ENCODE peak calls at places on chromosomes 12 and 14, in ten cellular contexts. A is heart right ventricle; D is Peyer's patch; G is CD8-positive, alpha-beta T cell; O is mucosa of descending colon; E is breast epithelium; K is PC-9; P is Caco-2; X is colonic mucosa; I is PC-3. B is an unnamed sample.

GRCh38 chr12:6234906-6235305 is 34.7 kb downstream of the CD9 start:
- DNase-seq in P (no peak), I (no peak), D (no peak), X (peak; percentile 49), K (no peak), A (no peak), O (no peak), E (no peak), G (no peak), B (no peak)

GRCh38 chr12:46711756-46712155 is 114.0 kb downstream of the SLC38A4 start:
- DNase-seq in D (no peak), X (no peak), P (no peak), O (no peak), K (no peak), E (no peak), G (no peak), I (no peak), A (no peak), B (no peak)

GRCh38 chr14:100438678-100439592 is 115.8 kb downstream of the SLC25A47 start:
- DNase-seq in K (peak; percentile 92), D (peak; percentile 89), A (no peak), G (no peak), I (peak; percentile 96), O (peak; percentile 90), X (peak; percentile 89), E (peak; percentile 82), P (no peak), B (peak; percentile 54)

GRCh38 chr12:116303076-116303465 is 25.6 kb upstream of the MED13L start:
- DNase-seq in A (no peak), K (no peak), G (no peak), O (no peak), X (no peak), P (no peak), I (no peak), E (no peak), D (no peak), B (no peak)

GRCh38 chr12:43835656-43836454 is at the start of gene TMEM117:
- DNase-seq in I (peak; percentile 52), A (peak; percentile 80), O (peak; percentile 69), X (peak; percentile 67), K (no peak), E (peak; percentile 39), G (peak; percentile 82), D (peak; percentile 80), P (peak; percentile 80), B (peak; percentile 75)

GRCh38 chr12:123763093-123763492 is 992 bp downstream of the DNAH10 start:
- DNase-seq in G (no peak), X (peak; percentile 77), P (peak; percentile 74), E (no peak), A (no peak), I (no peak), K (no peak), O (peak; percentile 50), D (no peak), B (no peak)

GRCh38 chr12:11885261-11886038 is 185.3 kb upstream of the BCL2L14 start:
- DNase-seq in A (no peak), X (peak; percentile 76), K (peak; percentile 99), E (peak; percentile 80), P (peak; percentile 66), G (no peak), D (peak; percentile 72), I (peak; percentile 85), O (peak; percentile 66), B (no peak)

GRCh38 chr14:71321556-71322315 is 414.5 kb downstream of the PCNX1 start:
- DNase-seq in K (peak; percentile 93), P (peak; percentile 41), X (peak; percentile 49), E (peak; percentile 55), G (no peak), I (peak; percentile 94), O (peak; percentile 41), A (no peak), D (no peak), B (no peak)

GRCh38 chr12:132178801-132179401 is 34.6 kb downstream of the NOC4L start:
- DNase-seq in A (no peak), E (no peak), O (peak; percentile 28), G (no peak), D (no peak), P (no peak), K (no peak), X (no peak), I (peak; percentile 81), B (peak; percentile 72)

GRCh38 chr12:10501031-10501430 is 4.7 kb upstream of the EIF2S3B start:
- DNase-seq in A (no peak), G (no peak), D (no peak), E (no peak), I (peak; percentile 25), O (no peak), X (no peak), P (no peak), K (no peak), B (no peak)

GRCh38 chr14:101980700-101981099 is 16.3 kb downstream of the DYNC1H1 start:
- DNase-seq in A (peak; percentile 66), O (no peak), P (no peak), D (peak; percentile 69), K (peak; percentile 100), I (peak; percentile 98), G (no peak), X (no peak), E (peak; percentile 95), B (peak; percentile 59)

GRCh38 chr14:93744176-93744575 is 44.1 kb downstream of the PRIMA1 start:
- DNase-seq in E (no peak), A (no peak), I (no peak), G (no peak), K (no peak), X (no peak), P (no peak), O (no peak), D (no peak), B (no peak)

GRCh38 chr14:34489324-34489723 is 27.3 kb upstream of the SPTSSA start:
- DNase-seq in A (no peak), I (peak; percentile 70), D (no peak), E (no peak), G (no peak), K (peak; percentile 65), X (no peak), O (no peak), P (no peak), B (no peak)

GRCh38 chr14:82855912-82856381 is 1322.3 kb upstream of the SEL1L start:
- DNase-seq in X (no peak), K (no peak), A (no peak), D (no peak), P (peak; percentile 12), G (no peak), E (no peak), I (peak; percentile 46), O (no peak), B (no peak)
- TF ChIP-seq CTCF in X (no peak), K (peak; percentile 46), A (peak; percentile 27), D (no peak), P (peak; percentile 50), G (no peak), E (no peak), I (peak; percentile 47), O (no peak), B (peak; percentile 30)

GRCh38 chr14:85531141-85531593 is 1.2 kb downstream of the FLRT2 start:
- DNase-seq in E (no peak), I (no peak), D (peak; percentile 49), O (peak; percentile 6), A (no peak), P (no peak), X (peak; percentile 27), K (no peak), G (no peak), B (peak; percentile 72)
- H3K4me1 ChIP-seq in E (no peaks in the 10 kb centered on the region), I (peaks cover 16% of the 10 kb centered on the region), D (no peaks in the 10 kb centered on the region), O (no peaks in the 10 kb centered on the region), A (peaks cover 61% of the 10 kb centered on the region), P (peaks cover 8% of the 10 kb centered on the region), X (no peaks in the 10 kb centered on the region), K (no peaks in the 10 kb centered on the region), G (no peaks in the 10 kb centered on the region), B (peaks cover 52% of the 10 kb centered on the region)

GRCh38 chr12:111686574-111687105 is 787 bp downstream of the ACAD10 start:
- DNase-seq in E (no peak), D (no peak), K (no peak), O (no peak), A (no peak), I (no peak), G (no peak), P (no peak), X (no peak), B (no peak)

GRCh38 chr12:111685322-111685810 is 390 bp downstream of the BRAP start:
- DNase-seq in X (peak; percentile 60), D (peak; percentile 56), A (no peak), I (peak; percentile 13), G (no peak), E (no peak), O (peak; percentile 47), P (no peak), K (no peak), B (peak; percentile 32)

GRCh38 chr12:111687952-111688351 is 2.1 kb downstream of the ACAD10 start:
- DNase-seq in G (no peak), A (no peak), X (no peak), K (no peak), E (no peak), O (no peak), I (no peak), P (no peak), D (no peak), B (no peak)

GRCh38 chr12:111685811-111686573 is at the start of the genes ACAD10 and BRAP:
- DNase-seq in D (peak; percentile 97), P (peak; percentile 96), I (peak; percentile 98), E (peak; percentile 91), K (peak; percentile 90), G (peak; percentile 97), O (peak; percentile 95), X (peak; percentile 97), A (peak; percentile 94), B (peak; percentile 94)

DNA sequence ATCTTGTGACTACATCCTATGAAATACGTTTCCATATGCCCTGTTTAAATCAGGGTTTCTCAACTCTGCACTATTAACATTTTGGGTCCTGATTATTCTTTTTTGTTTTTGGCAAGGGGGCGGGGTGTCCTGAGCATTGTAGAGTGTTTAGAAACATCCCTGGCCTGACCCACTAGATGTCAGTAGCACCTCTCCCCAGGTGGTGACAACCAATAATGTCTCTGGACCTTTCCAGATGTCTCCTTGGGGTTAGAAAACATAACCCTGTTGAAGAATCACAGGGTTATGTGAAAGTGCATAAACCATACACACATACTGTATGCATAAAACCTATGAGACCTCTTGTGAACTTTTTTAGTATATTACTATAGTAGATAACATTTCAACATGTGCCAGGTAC is 1.4 kb downstream of the ACAD10 start:
- DNase-seq in G (no peak), O (no peak), A (no peak), K (no peak), E (no peak), I (peak; percentile 43), X (no peak), D (no peak), P (peak; percentile 44), B (no peak)
- TF ChIP-seq CTCF in G (no peak), O (no peak), A (no peak), K (no peak), E (no peak), I (peak; percentile 65), X (no peak), D (peak; percentile 5), P (peak; percentile 18), B (no peak)

DNA sequence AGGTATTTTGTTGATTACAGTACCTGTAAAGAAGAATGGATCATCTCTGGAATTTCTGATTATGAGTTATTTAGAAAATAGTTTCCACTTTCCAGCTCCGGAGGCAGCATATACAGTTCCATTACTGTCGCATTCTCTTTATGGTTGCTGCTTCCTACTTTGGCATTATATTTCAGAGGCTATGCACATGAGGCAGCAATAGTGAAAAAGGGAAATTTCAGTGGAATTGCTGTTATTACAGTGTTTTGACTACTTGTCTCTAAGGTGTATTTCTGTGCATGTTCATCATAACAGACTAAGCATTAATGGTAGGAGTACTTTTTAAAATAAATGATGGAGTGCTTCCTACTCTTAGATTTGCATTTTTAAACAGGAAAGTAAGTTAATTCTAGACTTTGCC is 10.2 kb downstream of the GNG2 start:
- DNase-seq in P (no peak), X (no peak), D (no peak), A (no peak), G (no peak), I (no peak), K (no peak), E (no peak), O (no peak), B (no peak)
- H3K4me1 ChIP-seq in P (peaks cover 26% of the 10 kb centered on the region), X (no peaks in the 10 kb centered on the region), D (no peaks in the 10 kb centered on the region), A (peaks cover 16% of the 10 kb centered on the region), G (peaks cover 80% of the 10 kb centered on the region), I (peaks cover 26% of the 10 kb centered on the region), K (peaks cover 34% of the 10 kb centered on the region), E (no peaks in the 10 kb centered on the region), O (no peaks in the 10 kb centered on the region), B (no peaks in the 10 kb centered on the region)

B was measured in left lung.